ENCODE peak calls at places on chromosome 1, in four cellular contexts. J is H1, M is H9, A is mesenchymal stem cell. S is an unnamed sample.

GRCh38 chr1:181010789-181011188 is 11.9 kb downstream of the STX6 start:
- DNase-seq in J (no peak), M (no peak), A (peak; percentile 29), S (no peak)

GRCh38 chr1:111406325-111406768 is 21.2 kb downstream of the OVGP1 start:
- DNase-seq in A (no peak), M (no peak), J (no peak), S (no peak)

GRCh38 chr1:78619029-78619428 is 1.2 kb upstream of the IFI44L start:
- DNase-seq in M (no peak), A (no peak), J (no peak), S (no peak)

GRCh38 chr1:180773210-180773865 is 139.4 kb upstream of the KIAA1614 start:
- DNase-seq in A (peak; percentile 36), M (no peak), J (no peak), S (no peak)

GRCh38 chr1:108154323-108154722 is 45.8 kb downstream of the SLC25A24 start:
- DNase-seq in J (no peak), M (no peak), A (no peak), S (no peak)

GRCh38 chr1:115879977-115880376 is 39.1 kb upstream of the NHLH2 start:
- DNase-seq in M (peak; percentile 41), A (no peak), J (no peak), S (no peak)

GRCh38 chr1:232950919-232951579 is 638 bp downstream of the NTPCR start:
- DNase-seq in A (peak; percentile 65), M (peak; percentile 46), J (no peak), S (no peak)

GRCh38 chr1:209733409-209734192 is 22.3 kb upstream of the TRAF3IP3 start:
- DNase-seq in J (no peak), M (no peak), A (no peak), S (no peak)

GRCh38 chr1:37945743-37946702 is 830 bp downstream of the INPP5B start:
- DNase-seq in A (peak; percentile 92), J (no peak), M (peak; percentile 33), S (no peak)

GRCh38 chr1:233662503-233663105 is 48.7 kb downstream of the KCNK1 start:
- DNase-seq in M (no peak), A (no peak), J (no peak), S (no peak)

GRCh38 chr1:14494931-14495330 is 103.6 kb upstream of the KAZN start:
- DNase-seq in M (no peak), A (no peak), J (no peak), S (no peak)

GRCh38 chr1:219927956-219928790 is at the start of gene SLC30A10:
- DNase-seq in A (peak; percentile 18), J (no peak), M (peak; percentile 47), S (peak; percentile 45)

GRCh38 chr1:153976819-153977249 is 640 bp downstream of the JTB start:
- DNase-seq in J (no peak), A (no peak), M (no peak), S (no peak)

GRCh38 chr1:180498594-180498993 is 3.8 kb downstream of the ACBD6 start:
- DNase-seq in M (no peak), A (no peak), J (no peak), S (no peak)

GRCh38 chr1:201218409-201218808 is 27.8 kb downstream of the IGFN1 start:
- DNase-seq in A (no peak), J (no peak), M (peak; percentile 19), S (no peak)

GRCh38 chr1:212909652-212910063 is 40.7 kb upstream of the VASH2 start:
- DNase-seq in J (peak; percentile 73), M (peak; percentile 58), A (no peak), S (no peak)

GRCh38 chr1:232853994-232854532 is 48.8 kb downstream of the MAP10 start:
- DNase-seq in M (no peak), A (peak; percentile 28), J (no peak), S (no peak)

GRCh38 chr1:204254031-204254661 is 40.4 kb upstream of the GOLT1A start:
- DNase-seq in J (no peak), M (peak; percentile 46), A (peak; percentile 90), S (no peak)

GRCh38 chr1:245984390-245985155 is 522.5 kb downstream of the SMYD3 start:
- DNase-seq in A (peak; percentile 42), M (no peak), J (no peak), S (no peak)

GRCh38 chr1:184507165-184507564 is 120.3 kb downstream of the C1orf21 start:
- DNase-seq in A (no peak), J (no peak), M (no peak), S (no peak)

GRCh38 chr1:222334026-222334680 is 213.8 kb downstream of the HHIPL2 start:
- DNase-seq in M (no peak), J (no peak), A (peak; percentile 21), S (no peak)

DNA sequence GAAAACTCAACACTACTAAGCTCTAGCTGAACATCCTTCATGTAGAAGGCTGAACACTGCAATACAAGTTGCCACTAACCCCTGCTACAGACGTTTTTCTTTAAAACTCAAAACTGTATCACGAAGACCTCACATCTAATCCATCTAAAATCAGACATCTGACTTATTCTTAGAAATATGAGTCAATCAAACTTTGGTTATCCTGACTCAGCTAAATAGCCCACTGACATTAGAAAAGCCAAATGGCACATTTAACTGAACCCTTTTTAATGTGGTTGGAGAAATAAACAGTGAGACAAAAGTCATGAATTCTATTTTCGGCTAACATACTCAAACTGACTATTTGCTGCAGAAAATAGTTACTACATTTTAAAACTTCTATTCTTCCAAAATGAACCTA is 35.6 kb downstream of the WLS start:
- DNase-seq in M (no peak), A (no peak), J (no peak), S (no peak)
- H3K4me2 ChIP-seq in M (no peak overlapping the region), A (no peak overlapping the region), J (no peak overlapping the region), S (no peak overlapping the region)

GRCh38 chr1:1357871-1358432 is 403 bp downstream of the MXRA8 start:
- DNase-seq in A (peak; percentile 67), M (no peak), J (no peak), S (no peak)

GRCh38 chr1:1359668-1360468 is 1.5 kb upstream of the MXRA8 start:
- DNase-seq in J (no peak), M (no peak), A (peak; percentile 67), S (no peak)

GRCh38 chr1:1356796-1357401 is 1.5 kb downstream of the MXRA8 start:
- DNase-seq in M (no peak), A (peak; percentile 35), J (no peak), S (no peak)

GRCh38 chr1:1359316-1359667 is 937 bp upstream of the MXRA8 start:
- DNase-seq in M (no peak), A (peak; percentile 84), J (no peak), S (no peak)

DNA sequence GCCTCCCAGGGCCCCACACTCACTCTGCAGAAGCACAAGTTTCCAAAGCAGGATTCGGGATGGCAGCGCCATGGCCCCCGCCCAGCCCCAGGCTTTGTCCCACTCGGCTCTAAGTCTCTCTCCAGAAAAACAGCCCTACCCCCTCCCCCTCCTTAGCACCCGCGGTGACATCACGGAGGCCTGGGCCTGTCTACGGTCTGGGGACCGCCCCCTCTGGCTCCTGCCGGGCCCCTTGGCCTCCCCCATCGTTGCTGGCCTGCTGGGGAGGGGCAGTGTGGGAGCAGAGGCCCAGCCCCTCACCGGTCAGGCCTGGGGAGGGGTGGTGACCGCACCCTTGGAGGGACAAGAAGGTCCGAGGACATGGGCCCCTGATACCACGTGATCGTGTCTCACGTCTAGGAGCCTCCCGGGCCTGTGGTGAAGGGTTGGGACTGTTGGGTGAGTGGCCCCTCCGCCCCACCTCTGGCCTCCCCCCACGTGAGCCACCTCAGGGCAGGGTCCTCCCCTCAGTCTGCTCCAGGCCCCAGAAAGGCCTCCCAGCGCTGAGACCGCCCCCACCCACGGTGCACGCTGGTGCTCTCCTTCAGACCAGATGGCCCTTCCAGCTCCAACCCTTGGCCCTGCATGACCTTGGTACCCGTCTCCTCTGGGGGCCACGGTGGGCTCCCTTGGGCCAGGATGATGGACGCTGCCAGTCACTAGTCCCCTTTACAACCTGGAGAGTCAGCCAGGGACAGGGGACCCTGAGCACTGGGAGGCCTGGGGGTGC is at the start of gene MXRA8:
- DNase-seq in A (peak; percentile 89), J (no peak), M (peak; percentile 66), S (no peak)
- H2BK12ac ChIP-seq in A (peak within 1 kb of the TSS; percentile 100), J (peak within 1 kb of the TSS; percentile 92), M (no peak within 1 kb of the TSS), S (peak within 1 kb of the TSS; percentile 99)

DNA sequence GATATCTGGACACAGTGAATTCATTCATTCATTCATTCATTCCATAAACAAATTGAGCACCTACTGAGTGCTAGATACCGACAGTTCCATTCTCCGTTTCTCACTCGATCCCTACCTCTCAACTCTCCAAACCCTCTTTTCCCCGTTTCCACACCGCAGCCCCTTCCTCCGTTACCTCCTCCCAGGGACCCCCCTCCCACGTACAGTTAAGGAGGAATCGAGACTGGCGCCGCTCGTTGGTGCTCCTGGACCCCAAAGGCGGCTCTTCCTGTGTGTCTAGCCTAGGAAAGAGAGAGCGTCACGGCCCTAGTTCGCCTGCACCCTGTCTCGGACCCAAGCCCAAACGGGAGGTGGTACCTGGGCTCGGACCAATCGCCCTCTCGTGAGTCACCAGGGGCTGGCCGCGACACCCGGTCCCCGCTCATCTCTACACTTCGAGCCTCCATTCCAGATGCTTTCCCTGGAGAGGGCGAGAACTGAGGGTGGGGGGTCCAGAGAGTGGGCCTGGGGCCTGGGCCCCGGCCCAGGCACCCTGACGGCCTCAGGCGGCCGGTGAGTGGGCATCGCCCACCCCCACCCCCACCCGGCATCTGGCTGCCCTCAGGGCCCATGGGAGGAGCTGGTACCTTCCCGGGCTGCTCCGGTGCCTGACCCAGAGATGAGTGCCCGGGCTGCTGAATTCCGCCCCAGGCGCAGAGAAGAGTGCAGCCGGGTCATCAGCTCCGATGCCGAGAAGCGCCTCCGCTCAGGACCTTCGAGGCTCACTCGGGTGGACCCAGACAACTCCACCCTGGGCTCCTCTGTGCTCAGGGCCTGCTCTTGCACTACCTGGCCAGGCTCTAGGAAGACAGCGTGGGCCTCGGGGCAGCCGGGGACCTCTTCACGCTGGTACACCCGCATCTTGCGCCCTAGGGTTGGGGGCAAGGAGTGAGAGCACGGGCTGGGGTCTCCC is 4.9 kb downstream of the ARHGEF19 start:
- DNase-seq in J (no peak), A (peak; percentile 30), M (peak; percentile 57), S (no peak)
- H3K23ac ChIP-seq in J (no peak overlapping the region), A (no peak overlapping the region), M (no peak overlapping the region), S (peak overlapping the region; percentile 87)

GRCh38 chr1:187037973-187038553 is 209.3 kb downstream of the PLA2G4A start:
- DNase-seq in M (no peak), J (no peak), A (no peak), S (no peak)

GRCh38 chr1:187041104-187041503 is 212.4 kb downstream of the PLA2G4A start:
- DNase-seq in A (no peak), M (no peak), J (no peak), S (no peak)

GRCh38 chr1:187042538-187042937 is 213.8 kb downstream of the PLA2G4A start:
- DNase-seq in M (no peak), J (no peak), A (no peak), S (no peak)

GRCh38 chr1:187033721-187034120 is 205.0 kb downstream of the PLA2G4A start:
- DNase-seq in M (no peak), J (no peak), A (no peak), S (no peak)

GRCh38 chr1:187038789-187039188 is 210.0 kb downstream of the PLA2G4A start:
- DNase-seq in M (no peak), A (peak; percentile 6), J (no peak), S (no peak)
- H3K4me2 ChIP-seq in M (no peak overlapping the region), A (no peak overlapping the region), J (no peak overlapping the region), S (no peak overlapping the region)

DNA sequence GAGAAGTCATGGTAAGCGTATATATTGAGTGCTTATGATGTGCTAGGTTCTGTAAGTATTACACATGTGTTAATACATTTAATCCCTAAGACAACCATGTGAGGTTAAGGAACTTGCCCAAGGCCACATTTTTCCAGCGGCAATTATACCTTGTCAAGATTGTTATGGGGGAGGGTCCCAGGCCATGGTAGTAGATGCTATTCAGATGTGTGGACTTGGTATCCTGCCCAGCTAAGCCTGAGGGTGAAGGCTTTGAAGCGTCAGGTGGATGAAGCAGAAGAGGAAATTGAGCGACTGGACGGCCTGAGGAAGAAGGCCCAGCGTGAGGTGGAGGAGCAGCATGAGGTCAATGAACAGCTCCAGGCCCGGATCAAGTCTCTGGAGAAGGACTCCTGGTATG is 3.6 kb upstream of the TUFT1 start:
- DNase-seq in M (no peak), J (no peak), A (no peak), S (no peak)
- H2BK12ac ChIP-seq in M (no peak overlapping the region), J (no peak overlapping the region), A (peak overlapping the region; percentile 51), S (no peak overlapping the region)